ENCODE peak calls at places on chromosome 5, in seven cellular contexts. V is neural progenitor cell, A is sigmoid colon, M is cardiac muscle cell, O is tibial nerve, E is spleen, G is IMR-90. J is an unnamed sample.

GRCh38 chr5:146307796-146308195 is 30.8 kb upstream of the POU4F3 start:
- DNase-seq in V (no peak), A (no peak), M (no peak), O (no peak), E (no peak), G (no peak), J (no peak)

GRCh38 chr5:172788771-172789686 is 18.0 kb upstream of the DUSP1 start:
- DNase-seq in V (no peak), A (peak; percentile 84), M (no peak), O (peak; percentile 9), E (peak; percentile 87), G (no peak), J (peak; percentile 73)

GRCh38 chr5:103041071-103041676 is 78.8 kb downstream of the GIN1 start:
- DNase-seq in V (no peak), A (no peak), M (peak; percentile 74), O (no peak), E (no peak), G (peak; percentile 65), J (no peak)

GRCh38 chr5:35316611-35317307 is 86.5 kb upstream of the PRLR start:
- DNase-seq in V (no peak), A (no peak), M (no peak), O (no peak), E (no peak), G (no peak), J (no peak)

GRCh38 chr5:180344393-180344999 is 8.6 kb downstream of the GFPT2 start:
- DNase-seq in V (no peak), A (no peak), M (no peak), O (no peak), E (peak; percentile 53), G (no peak), J (no peak)

GRCh38 chr5:39815701-39816100 is 390.9 kb upstream of the DAB2 start:
- DNase-seq in V (no peak), A (no peak), M (peak; percentile 9), O (no peak), E (no peak), G (no peak), J (no peak)

GRCh38 chr5:138663009-138663408 is 87.8 kb upstream of the HSPA9 start:
- DNase-seq in V (no peak), A (no peak), M (no peak), O (no peak), E (no peak), G (no peak), J (no peak)

GRCh38 chr5:131747180-131748105 is 49.4 kb downstream of the FNIP1 start:
- DNase-seq in V (no peak), A (no peak), M (peak; percentile 49), O (no peak), E (no peak), G (peak; percentile 48), J (no peak)

GRCh38 chr5:127367029-127367428 is 76.4 kb downstream of the MEGF10 start:
- DNase-seq in V (no peak), A (no peak), M (no peak), O (no peak), E (no peak), G (no peak), J (no peak)

GRCh38 chr5:159536626-159537025 is 206.3 kb upstream of the IL12B start:
- DNase-seq in V (no peak), A (no peak), M (no peak), O (no peak), E (no peak), G (no peak), J (no peak)

GRCh38 chr5:80190960-80191359 is 64.9 kb downstream of the SERINC5 start:
- DNase-seq in V (no peak), A (no peak), M (no peak), O (no peak), E (no peak), G (no peak), J (no peak)

GRCh38 chr5:26940981-26941380 is 97.4 kb downstream of the CDH9 start:
- DNase-seq in V (no peak), A (no peak), M (no peak), O (no peak), E (no peak), G (peak; percentile 31), J (no peak)

GRCh38 chr5:67310169-67310568 is 113.6 kb upstream of the CD180 start:
- DNase-seq in V (no peak), A (no peak), M (no peak), O (no peak), E (no peak), G (no peak), J (no peak)

GRCh38 chr5:11851965-11852745 is 52.1 kb downstream of the CTNND2 start:
- DNase-seq in V (peak; percentile 5), A (no peak), M (no peak), O (no peak), E (no peak), G (no peak), J (no peak)

GRCh38 chr5:159100022-159100927 is 559 bp upstream of the EBF1 start:
- DNase-seq in V (peak; percentile 97), A (peak; percentile 95), M (peak; percentile 97), O (peak; percentile 91), E (peak; percentile 95), G (peak; percentile 88), J (peak; percentile 80)

DNA sequence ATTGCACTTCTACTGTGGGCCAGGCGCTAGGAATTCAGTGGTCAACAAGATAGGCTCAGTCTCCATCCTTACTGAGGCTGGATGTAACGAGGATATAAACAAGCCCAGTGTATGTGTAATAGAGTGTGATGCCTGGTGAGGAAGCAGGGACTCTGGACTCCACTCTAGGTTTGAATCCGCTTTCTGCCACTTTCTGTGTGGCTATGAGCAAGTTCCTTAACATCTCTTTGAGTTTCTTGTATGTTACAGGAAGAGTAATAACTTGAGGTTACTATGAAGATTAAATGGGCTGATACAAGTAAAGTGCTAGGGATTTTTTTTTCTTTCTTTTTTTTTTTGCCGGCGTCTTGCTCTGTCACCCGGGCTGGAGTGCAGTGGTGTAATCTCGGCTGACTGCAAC is 12.4 kb downstream of the DOCK2 start:
- DNase-seq in V (no peak), A (no peak), M (no peak), O (no peak), E (no peak), G (no peak), J (no peak)
- H3K4me1 ChIP-seq in V (peaks cover 7% of the 10 kb centered on the region), A (peaks cover 9% of the 10 kb centered on the region), M (no peaks in the 10 kb centered on the region), O (peaks cover 4% of the 10 kb centered on the region), E (peaks cover 70% of the 10 kb centered on the region), G (peaks cover 26% of the 10 kb centered on the region), J (peaks cover 6% of the 10 kb centered on the region)

DNA sequence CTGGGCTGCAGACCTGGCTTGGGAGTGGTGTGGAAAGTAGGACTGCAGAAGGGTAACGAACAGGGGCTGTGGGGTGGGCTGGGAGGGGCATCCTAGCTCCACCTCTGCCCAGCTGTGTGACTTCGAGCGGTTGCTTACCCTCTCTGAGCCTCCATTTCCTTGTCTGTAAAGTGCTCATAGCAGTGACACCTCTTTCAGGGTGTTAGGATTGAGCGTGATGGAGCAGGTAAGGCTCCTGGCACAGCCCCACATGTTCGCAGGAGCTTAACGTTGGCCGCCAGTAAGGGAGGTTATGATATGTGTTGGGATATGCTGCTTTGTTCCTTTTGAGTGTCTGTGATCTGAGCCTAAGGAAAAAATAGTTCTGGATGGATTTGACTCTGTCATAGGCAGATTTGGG is 2.1 kb downstream of the NDST1 start:
- DNase-seq in V (no peak), A (no peak), M (no peak), O (no peak), E (no peak), G (no peak), J (no peak)
- H3K4me1 ChIP-seq in V (peaks cover 52% of the 10 kb centered on the region), A (peaks cover 93% of the 10 kb centered on the region), M (peaks cover 48% of the 10 kb centered on the region), O (peaks cover 76% of the 10 kb centered on the region), E (peaks cover 99% of the 10 kb centered on the region), G (peaks cover 56% of the 10 kb centered on the region), J (peaks cover 64% of the 10 kb centered on the region)

GRCh38 chr5:113022661-113023060 is 46.1 kb downstream of the DCP2 start:
- DNase-seq in V (no peak), A (no peak), M (peak; percentile 25), O (no peak), E (no peak), G (peak; percentile 37), J (no peak)

GRCh38 chr5:113020461-113021273 is 44.1 kb downstream of the DCP2 start:
- DNase-seq in V (no peak), A (no peak), M (peak; percentile 48), O (no peak), E (no peak), G (peak; percentile 87), J (no peak)

GRCh38 chr5:113017891-113018635 is 41.5 kb downstream of the DCP2 start:
- DNase-seq in V (no peak), A (no peak), M (peak; percentile 14), O (no peak), E (no peak), G (no peak), J (no peak)
- H3K4me1 ChIP-seq in V (no peaks in the 10 kb centered on the region), A (no peaks in the 10 kb centered on the region), M (peaks cover 17% of the 10 kb centered on the region), O (no peaks in the 10 kb centered on the region), E (peaks cover 15% of the 10 kb centered on the region), G (peaks cover 7% of the 10 kb centered on the region), J (no peaks in the 10 kb centered on the region)

GRCh38 chr5:140040358-140040757 is 2.7 kb downstream of the NRG2 start:
- DNase-seq in V (no peak), A (no peak), M (no peak), O (no peak), E (no peak), G (no peak), J (no peak)
- H3K4me1 ChIP-seq in V (peaks cover 40% of the 10 kb centered on the region), A (peaks cover 65% of the 10 kb centered on the region), M (peaks cover 61% of the 10 kb centered on the region), O (peaks cover 4% of the 10 kb centered on the region), E (peaks cover 68% of the 10 kb centered on the region), G (no peaks in the 10 kb centered on the region), J (peaks cover 40% of the 10 kb centered on the region)

GRCh38 chr5:38458174-38458573 is 98.3 kb downstream of the LIFR start:
- DNase-seq in V (no peak), A (no peak), M (no peak), O (no peak), E (no peak), G (no peak), J (no peak)

GRCh38 chr5:38453921-38454320 is 102.5 kb downstream of the LIFR start:
- DNase-seq in V (no peak), A (no peak), M (no peak), O (no peak), E (no peak), G (no peak), J (no peak)

GRCh38 chr5:38453506-38453905 is 102.9 kb downstream of the LIFR start:
- DNase-seq in V (no peak), A (no peak), M (no peak), O (no peak), E (no peak), G (no peak), J (no peak)

GRCh38 chr5:38455797-38456330 is 100.6 kb downstream of the LIFR start:
- DNase-seq in V (no peak), A (no peak), M (no peak), O (no peak), E (no peak), G (no peak), J (no peak)

GRCh38 chr5:38456657-38457056 is 99.8 kb downstream of the LIFR start:
- DNase-seq in V (no peak), A (no peak), M (no peak), O (no peak), E (no peak), G (no peak), J (no peak)
- H3K4me1 ChIP-seq in V (peaks cover 5% of the 10 kb centered on the region), A (no peaks in the 10 kb centered on the region), M (no peaks in the 10 kb centered on the region), O (no peaks in the 10 kb centered on the region), E (peaks cover 15% of the 10 kb centered on the region), G (no peaks in the 10 kb centered on the region), J (no peaks in the 10 kb centered on the region)

GRCh38 chr5:151151793-151152192 is 5.8 kb downstream of the ANXA6 start:
- DNase-seq in V (no peak), A (no peak), M (peak; percentile 66), O (no peak), E (no peak), G (peak; percentile 47), J (peak; percentile 30)
- H3K4me1 ChIP-seq in V (peaks cover 26% of the 10 kb centered on the region), A (peaks cover 98% of the 10 kb centered on the region), M (peaks cover 59% of the 10 kb centered on the region), O (peaks cover 58% of the 10 kb centered on the region), E (peaks cover 99% of the 10 kb centered on the region), G (peaks cover 30% of the 10 kb centered on the region), J (peaks cover 57% of the 10 kb centered on the region)

J was measured in transverse colon.